ENCODE peak calls at places on chromosomes 3 and 15, in seven cellular contexts. One of them, this sample, is unnamed.

GRCh38 chr3:109702252-109702651 is 364.9 kb upstream of the DPPA4 start:
- DNase-seq in fibroblast of the aortic adventitia: peak; percentile 41
- DNase-seq in ureter: no peak
- DNase-seq in nephron progenitor cell: no peak
- DNase-seq in amniotic stem cell: no peak
- DNase-seq in SK-N-SH: no peak
- DNase-seq in pancreas: no peak
- DNase-seq in this sample: no peak

GRCh38 chr15:52351206-52351907 is 55.8 kb upstream of the MYO5C start:
- DNase-seq in nephron progenitor cell: no peak
- DNase-seq in ureter: no peak
- DNase-seq in pancreas: no peak
- DNase-seq in fibroblast of the aortic adventitia: peak; percentile 93
- DNase-seq in SK-N-SH: no peak
- DNase-seq in amniotic stem cell: no peak
- DNase-seq in this sample: no peak

GRCh38 chr3:46209751-46210470 is 1.8 kb upstream of the CCR1 start:
- DNase-seq in nephron progenitor cell: no peak
- DNase-seq in fibroblast of the aortic adventitia: peak; percentile 11
- DNase-seq in pancreas: no peak
- DNase-seq in ureter: no peak
- DNase-seq in amniotic stem cell: no peak
- DNase-seq in SK-N-SH: no peak
- DNase-seq in this sample: no peak

GRCh38 chr15:38894260-38894948 is 329.8 kb upstream of the RASGRP1 start:
- DNase-seq in ureter: no peak
- DNase-seq in SK-N-SH: no peak
- DNase-seq in pancreas: no peak
- DNase-seq in nephron progenitor cell: no peak
- DNase-seq in amniotic stem cell: peak; percentile 75
- DNase-seq in fibroblast of the aortic adventitia: peak; percentile 95
- DNase-seq in this sample: no peak

GRCh38 chr15:68620721-68621528 is 42.1 kb downstream of the CORO2B start:
- DNase-seq in nephron progenitor cell: no peak
- DNase-seq in ureter: peak; percentile 88
- DNase-seq in pancreas: no peak
- DNase-seq in SK-N-SH: no peak
- DNase-seq in fibroblast of the aortic adventitia: peak; percentile 99
- DNase-seq in amniotic stem cell: no peak
- DNase-seq in this sample: peak; percentile 90

GRCh38 chr3:28726840-28727239 is 378.2 kb upstream of the AZI2 start:
- DNase-seq in SK-N-SH: peak; percentile 40
- DNase-seq in amniotic stem cell: no peak
- DNase-seq in pancreas: peak; percentile 63
- DNase-seq in fibroblast of the aortic adventitia: peak; percentile 27
- DNase-seq in ureter: no peak
- DNase-seq in nephron progenitor cell: peak; percentile 48
- DNase-seq in this sample: no peak

GRCh38 chr15:73232771-73233170 is 136.0 kb downstream of the HCN4 start:
- DNase-seq in nephron progenitor cell: no peak
- DNase-seq in SK-N-SH: no peak
- DNase-seq in fibroblast of the aortic adventitia: no peak
- DNase-seq in amniotic stem cell: no peak
- DNase-seq in pancreas: no peak
- DNase-seq in ureter: no peak
- DNase-seq in this sample: no peak

GRCh38 chr3:108006077-108006675 is 84.7 kb downstream of the CD47 start:
- DNase-seq in SK-N-SH: peak; percentile 21
- DNase-seq in ureter: no peak
- DNase-seq in pancreas: no peak
- DNase-seq in fibroblast of the aortic adventitia: peak; percentile 80
- DNase-seq in nephron progenitor cell: no peak
- DNase-seq in amniotic stem cell: no peak
- DNase-seq in this sample: no peak

GRCh38 chr3:53179580-53179979 is 18.6 kb downstream of the PRKCD start:
- DNase-seq in ureter: no peak
- DNase-seq in pancreas: no peak
- DNase-seq in SK-N-SH: no peak
- DNase-seq in fibroblast of the aortic adventitia: no peak
- DNase-seq in nephron progenitor cell: no peak
- DNase-seq in amniotic stem cell: no peak
- DNase-seq in this sample: no peak

GRCh38 chr3:14177580-14178246 is 688 bp downstream of the XPC start:
- DNase-seq in ureter: no peak
- DNase-seq in pancreas: no peak
- DNase-seq in nephron progenitor cell: no peak
- DNase-seq in amniotic stem cell: no peak
- DNase-seq in fibroblast of the aortic adventitia: peak; percentile 12
- DNase-seq in SK-N-SH: no peak
- DNase-seq in this sample: no peak

GRCh38 chr15:74376825-74377581 is 9.6 kb upstream of the CYP11A1 start:
- DNase-seq in SK-N-SH: no peak
- DNase-seq in nephron progenitor cell: no peak
- DNase-seq in amniotic stem cell: no peak
- DNase-seq in fibroblast of the aortic adventitia: no peak
- DNase-seq in ureter: no peak
- DNase-seq in pancreas: peak; percentile 38
- DNase-seq in this sample: peak; percentile 24

GRCh38 chr15:88904808-88905327 is 8.3 kb downstream of the MFGE8 start:
- DNase-seq in amniotic stem cell: peak; percentile 59
- DNase-seq in SK-N-SH: peak; percentile 84
- DNase-seq in pancreas: peak; percentile 89
- DNase-seq in nephron progenitor cell: peak; percentile 91
- DNase-seq in ureter: peak; percentile 87
- DNase-seq in fibroblast of the aortic adventitia: peak; percentile 86
- DNase-seq in this sample: peak; percentile 84

This sample was measured in dorsolateral prefrontal cortex.